ENCODE peak calls at places on chromosomes 1 and 21, in six cellular contexts. Y, C, I, N, G and D are unnamed samples.

GRCh38 chr1:97930472-97930871 is 9.6 kb upstream of the DPYD start:
- DNase-seq in Y (no peak), I (no peak), C (no peak), N (no peak), G (no peak), D (no peak)

GRCh38 chr1:166721145-166721544 is 118.1 kb upstream of the POGK start:
- DNase-seq in N (no peak), G (no peak), C (no peak), Y (no peak), I (peak; percentile 0), D (no peak)

GRCh38 chr1:46204406-46204742 is 1.2 kb downstream of the LURAP1 start:
- DNase-seq in G (no peak), C (no peak), I (no peak), N (peak; percentile 19), Y (no peak), D (no peak)

GRCh38 chr1:93775224-93775623 is 93.6 kb upstream of the BCAR3 start:
- DNase-seq in Y (no peak), C (no peak), I (no peak), N (no peak), G (no peak), D (no peak)

GRCh38 chr1:30901798-30902652 is 6.5 kb downstream of the SDC3 start:
- DNase-seq in G (no peak), N (peak; percentile 69), Y (no peak), I (no peak), C (no peak), D (no peak)

GRCh38 chr21:43923391-43923790 is 58.4 kb downstream of the AGPAT3 start:
- DNase-seq in G (peak; percentile 19), C (no peak), Y (peak; percentile 42), N (no peak), I (no peak), D (no peak)

GRCh38 chr1:234871039-234871709 is 257.5 kb downstream of the TOMM20 start:
- DNase-seq in C (no peak), G (no peak), N (no peak), Y (peak; percentile 61), I (no peak), D (no peak)

GRCh38 chr1:167501513-167502191 is 16.7 kb downstream of the CD247 start:
- DNase-seq in C (no peak), G (no peak), Y (no peak), N (no peak), I (no peak), D (peak; percentile 20)

GRCh38 chr1:107318932-107319331 is 178.1 kb downstream of the NTNG1 start:
- DNase-seq in G (no peak), Y (no peak), N (no peak), C (no peak), I (no peak), D (no peak)

GRCh38 chr1:200153277-200154055 is 126.0 kb downstream of the NR5A2 start:
- DNase-seq in N (no peak), C (no peak), G (no peak), I (no peak), Y (no peak), D (peak; percentile 24)

GRCh38 chr1:70033266-70033873 is 172.0 kb downstream of the LRRC40 start:
- DNase-seq in I (no peak), G (no peak), N (no peak), Y (no peak), C (no peak), D (no peak)

GRCh38 chr21:43321111-43321510 is 105.8 kb downstream of the SIK1 start:
- DNase-seq in N (no peak), G (no peak), C (no peak), I (no peak), Y (peak; percentile 72), D (no peak)

GRCh38 chr21:31180256-31181088 is 142.2 kb upstream of the KRTAP19-8 start:
- DNase-seq in N (peak; percentile 43), I (peak; percentile 66), C (peak; percentile 15), G (no peak), Y (peak; percentile 25), D (no peak)

GRCh38 chr1:115201598-115201997 is 112.3 kb upstream of the TSPAN2 start:
- DNase-seq in C (no peak), N (no peak), Y (no peak), G (no peak), I (no peak), D (no peak)

GRCh38 chr1:163836446-163836845 is 514.7 kb downstream of the NUF2 start:
- DNase-seq in N (no peak), I (no peak), G (no peak), C (no peak), Y (no peak), D (no peak)

GRCh38 chr1:11178021-11179015 is 10.8 kb upstream of the ANGPTL7 start:
- DNase-seq in I (peak; percentile 53), N (no peak), Y (no peak), C (no peak), G (no peak), D (no peak)

GRCh38 chr1:96978431-96978830 is 256.8 kb downstream of the PTBP2 start:
- DNase-seq in I (no peak), N (no peak), Y (peak; percentile 27), C (no peak), G (no peak), D (no peak)

GRCh38 chr1:55823521-55824296 is 608.5 kb upstream of the USP24 start:
- DNase-seq in G (no peak), Y (peak; percentile 37), C (no peak), I (no peak), N (no peak), D (no peak)

GRCh38 chr21:38760017-38760761 is 45.5 kb upstream of the ETS2 start:
- DNase-seq in N (peak; percentile 40), C (no peak), Y (peak; percentile 77), I (peak; percentile 37), G (no peak), D (no peak)

GRCh38 chr1:15344800-15345710 is 64.6 kb upstream of the EFHD2 start:
- DNase-seq in G (no peak), Y (peak; percentile 15), N (no peak), I (no peak), C (no peak), D (no peak)

GRCh38 chr1:182119631-182120030 is 58.1 kb upstream of the ZNF648 start:
- DNase-seq in G (no peak), I (no peak), C (no peak), N (no peak), Y (no peak), D (no peak)

GRCh38 chr1:26833432-26834405 is 7.2 kb downstream of the ZDHHC18 start:
- DNase-seq in C (peak; percentile 87), N (no peak), I (no peak), Y (no peak), G (no peak), D (peak; percentile 87)

GRCh38 chr1:44524655-44525530 is 119.8 kb downstream of the RNF220 start:
- DNase-seq in C (no peak), I (peak; percentile 55), G (no peak), N (no peak), Y (peak; percentile 26), D (no peak)